ENCODE peak calls at places on chromosomes 7 and 10, in four cellular contexts. B is stimulated activated CD8-positive, alpha-beta memory T cell treated with anti-CD3 and anti-CD28 coated beads, Interleukin-2, amount 100 ng/mL, for 1 hour; O is GM13976; R is NCI-H2171. K is an unnamed sample.

GRCh38 chr7:29564455-29565185 is 985 bp downstream of the PRR15 start:
- DNase-seq in B (no peak), O (peak), R (no peak), K (peak)

GRCh38 chr10:124671486-124672075 is 72.6 kb downstream of the FAM53B start:
- DNase-seq in O (no peak), R (no peak), B (no peak), K (peak)

GRCh38 chr7:137390076-137390475 is 46.5 kb upstream of the PTN start:
- DNase-seq in R (no peak), B (no peak), O (no peak), K (no peak)

GRCh38 chr10:12902135-12902572 is 99.4 kb downstream of the CCDC3 start:
- DNase-seq in R (peak), O (peak), B (no peak), K (peak)

GRCh38 chr10:54402576-54402975 is 398.5 kb downstream of the PCDH15 start:
- DNase-seq in B (no peak), R (no peak), O (no peak), K (no peak)

GRCh38 chr7:33459340-33459751 is 330.0 kb downstream of the BBS9 start:
- DNase-seq in R (no peak), B (no peak), O (no peak), K (peak)

GRCh38 chr10:84848967-84849366 is 520.6 kb downstream of the CCSER2 start:
- DNase-seq in O (no peak), B (no peak), R (no peak), K (no peak)

GRCh38 chr7:927031-927671 is 27.3 kb downstream of the ADAP1 start:
- DNase-seq in B (no peak), R (no peak), O (no peak), K (no peak)

GRCh38 chr7:47147213-47147631 is 434.7 kb downstream of the TNS3 start:
- DNase-seq in B (no peak), R (no peak), O (no peak), K (peak)

GRCh38 chr10:45000764-45001381 is at the start of gene ZNF22:
- DNase-seq in O (peak), B (peak), R (peak), K (peak)

GRCh38 chr10:71746344-71747037 is 26.8 kb downstream of the VSIR start:
- DNase-seq in O (no peak), B (no peak), R (no peak), K (no peak)

GRCh38 chr10:122112625-122113160 is 123.7 kb downstream of the TACC2 start:
- DNase-seq in R (no peak), B (no peak), O (peak), K (peak)

GRCh38 chr7:103142494-103142893 is 6.4 kb downstream of the NAPEPLD start:
- DNase-seq in R (no peak), O (no peak), B (no peak), K (no peak)

GRCh38 chr7:5143106-5143505 is 46.9 kb upstream of the WIPI2 start:
- DNase-seq in B (no peak), R (no peak), O (no peak), K (no peak)

GRCh38 chr10:33190406-33190805 is 144.1 kb downstream of the NRP1 start:
- DNase-seq in B (no peak), R (no peak), O (no peak), K (no peak)

GRCh38 chr10:58576736-58577366 is 64.2 kb downstream of the BICC1 start:
- DNase-seq in O (no peak), B (no peak), R (no peak), K (no peak)

GRCh38 chr10:125662616-125663015 is 20.3 kb downstream of the TEX36 start:
- DNase-seq in O (no peak), B (no peak), R (no peak), K (peak)

GRCh38 chr7:151763420-151763984 is 113.4 kb downstream of the PRKAG2 start:
- DNase-seq in B (no peak), R (no peak), O (no peak), K (no peak)

GRCh38 chr7:25359471-25360059 is 131.3 kb upstream of the NPVF start:
- DNase-seq in O (no peak), R (no peak), B (no peak), K (peak)

GRCh38 chr7:131188367-131189339 is 139.0 kb upstream of the MKLN1 start:
- DNase-seq in B (peak), R (no peak), O (peak), K (peak)

GRCh38 chr10:5551531-5552375 is 27.0 kb downstream of the CALML3 start:
- DNase-seq in R (no peak), O (no peak), B (no peak), K (peak)

GRCh38 chr7:35268953-35269352 is 15.1 kb upstream of the TBX20 start:
- DNase-seq in O (no peak), R (peak), B (no peak), K (no peak)

GRCh38 chr7:28793383-28793782 is 164.7 kb downstream of the TRIL start:
- DNase-seq in O (no peak), B (no peak), R (no peak), K (peak)

GRCh38 chr10:44786451-44786850 is 124.7 kb upstream of the TMEM72 start:
- DNase-seq in B (no peak), R (no peak), O (no peak), K (no peak)